ENCODE peak calls at places on chromosome 17, in ten cellular contexts. One of them, this sample, is unnamed.
A peak's percentile ranks its signal among the peaks of the same experiment; 100 is the strongest.

GRCh38 chr17:11644265-11645212 is 46.3 kb downstream of the DNAH9 start:
- DNase-seq in NCI-H2171 treated with DMSO at 0.1 percent for 48 hours: peak; percentile 72
- DNase-seq in amniotic stem cell: peak; percentile 6
- DNase-seq in tibial artery: no peak
- DNase-seq in RKO: peak; percentile 89
- DNase-seq in astrocyte of the spinal cord: peak; percentile 33
- DNase-seq in stimulated activated CD4-positive, alpha-beta T cell treated with anti-CD3 and anti-CD28 coated beads, Interleukin-12 subunit alpha, Interleukin-12 subunit beta, amount 100 ng/mL, for 4 hours: peak; percentile 17
- DNase-seq in heart left ventricle: peak; percentile 66
- DNase-seq in NCI-H526: peak; percentile 12
- DNase-seq in effector CD8-positive, alpha-beta T cell: no peak
- DNase-seq in this sample: peak; percentile 81

GRCh38 chr17:30524847-30525246 is 47.6 kb downstream of the GOSR1 start:
- DNase-seq in NCI-H2171 treated with DMSO at 0.1 percent for 48 hours: no peak
- DNase-seq in amniotic stem cell: no peak
- DNase-seq in tibial artery: no peak
- DNase-seq in RKO: no peak
- DNase-seq in astrocyte of the spinal cord: peak; percentile 16
- DNase-seq in stimulated activated CD4-positive, alpha-beta T cell treated with anti-CD3 and anti-CD28 coated beads, Interleukin-12 subunit alpha, Interleukin-12 subunit beta, amount 100 ng/mL, for 4 hours: no peak
- DNase-seq in heart left ventricle: no peak
- DNase-seq in NCI-H526: no peak
- DNase-seq in effector CD8-positive, alpha-beta T cell: no peak
- DNase-seq in this sample: no peak

GRCh38 chr17:35889818-35890773 is 9.9 kb upstream of the CCL5 start:
- DNase-seq in NCI-H2171 treated with DMSO at 0.1 percent for 48 hours: peak; percentile 88
- DNase-seq in amniotic stem cell: peak; percentile 20
- DNase-seq in tibial artery: no peak
- DNase-seq in RKO: no peak
- DNase-seq in astrocyte of the spinal cord: peak; percentile 38
- DNase-seq in stimulated activated CD4-positive, alpha-beta T cell treated with anti-CD3 and anti-CD28 coated beads, Interleukin-12 subunit alpha, Interleukin-12 subunit beta, amount 100 ng/mL, for 4 hours: no peak
- DNase-seq in heart left ventricle: no peak
- DNase-seq in NCI-H526: no peak
- DNase-seq in effector CD8-positive, alpha-beta T cell: no peak
- DNase-seq in this sample: no peak

GRCh38 chr17:31073411-31073810 is 21.4 kb upstream of the NF1 start:
- DNase-seq in NCI-H2171 treated with DMSO at 0.1 percent for 48 hours: no peak
- DNase-seq in amniotic stem cell: no peak
- DNase-seq in tibial artery: no peak
- DNase-seq in RKO: no peak
- DNase-seq in astrocyte of the spinal cord: no peak
- DNase-seq in stimulated activated CD4-positive, alpha-beta T cell treated with anti-CD3 and anti-CD28 coated beads, Interleukin-12 subunit alpha, Interleukin-12 subunit beta, amount 100 ng/mL, for 4 hours: no peak
- DNase-seq in heart left ventricle: no peak
- DNase-seq in NCI-H526: no peak
- DNase-seq in effector CD8-positive, alpha-beta T cell: no peak
- DNase-seq in this sample: no peak

GRCh38 chr17:74760404-74761105 is 12.1 kb downstream of the NHERF1 start:
- DNase-seq in NCI-H2171 treated with DMSO at 0.1 percent for 48 hours: peak; percentile 93
- DNase-seq in amniotic stem cell: no peak
- DNase-seq in tibial artery: no peak
- DNase-seq in RKO: no peak
- DNase-seq in astrocyte of the spinal cord: peak; percentile 17
- DNase-seq in stimulated activated CD4-positive, alpha-beta T cell treated with anti-CD3 and anti-CD28 coated beads, Interleukin-12 subunit alpha, Interleukin-12 subunit beta, amount 100 ng/mL, for 4 hours: no peak
- DNase-seq in heart left ventricle: no peak
- DNase-seq in NCI-H526: no peak
- DNase-seq in effector CD8-positive, alpha-beta T cell: no peak
- DNase-seq in this sample: no peak

GRCh38 chr17:49193513-49194296 is 16.7 kb downstream of the GNGT2 start:
- DNase-seq in NCI-H2171 treated with DMSO at 0.1 percent for 48 hours: peak; percentile 63
- DNase-seq in amniotic stem cell: peak; percentile 19
- DNase-seq in tibial artery: peak; percentile 77
- DNase-seq in RKO: no peak
- DNase-seq in astrocyte of the spinal cord: peak; percentile 66
- DNase-seq in stimulated activated CD4-positive, alpha-beta T cell treated with anti-CD3 and anti-CD28 coated beads, Interleukin-12 subunit alpha, Interleukin-12 subunit beta, amount 100 ng/mL, for 4 hours: no peak
- DNase-seq in heart left ventricle: peak; percentile 42
- DNase-seq in NCI-H526: peak; percentile 48
- DNase-seq in effector CD8-positive, alpha-beta T cell: peak; percentile 11
- DNase-seq in this sample: peak; percentile 99

GRCh38 chr17:75031972-75032895 is 14.5 kb downstream of the ATP5PD start:
- DNase-seq in NCI-H2171 treated with DMSO at 0.1 percent for 48 hours: peak; percentile 58
- DNase-seq in amniotic stem cell: peak; percentile 55
- DNase-seq in tibial artery: peak; percentile 90
- DNase-seq in RKO: peak; percentile 89
- DNase-seq in astrocyte of the spinal cord: peak; percentile 75
- DNase-seq in stimulated activated CD4-positive, alpha-beta T cell treated with anti-CD3 and anti-CD28 coated beads, Interleukin-12 subunit alpha, Interleukin-12 subunit beta, amount 100 ng/mL, for 4 hours: peak; percentile 47
- DNase-seq in heart left ventricle: peak; percentile 76
- DNase-seq in NCI-H526: peak; percentile 84
- DNase-seq in effector CD8-positive, alpha-beta T cell: peak; percentile 17
- DNase-seq in this sample: peak; percentile 79

GRCh38 chr17:82212331-82213250 is at the start of gene CCDC57:
- DNase-seq in NCI-H2171 treated with DMSO at 0.1 percent for 48 hours: peak; percentile 56
- DNase-seq in amniotic stem cell: peak; percentile 36
- DNase-seq in tibial artery: peak; percentile 87
- DNase-seq in RKO: peak; percentile 85
- DNase-seq in astrocyte of the spinal cord: peak; percentile 68
- DNase-seq in stimulated activated CD4-positive, alpha-beta T cell treated with anti-CD3 and anti-CD28 coated beads, Interleukin-12 subunit alpha, Interleukin-12 subunit beta, amount 100 ng/mL, for 4 hours: peak; percentile 72
- DNase-seq in heart left ventricle: peak; percentile 83
- DNase-seq in NCI-H526: no peak
- DNase-seq in effector CD8-positive, alpha-beta T cell: peak; percentile 35
- DNase-seq in this sample: peak; percentile 89

GRCh38 chr17:77467513-77467912 is 326.7 kb downstream of the SEC14L1 start:
- DNase-seq in NCI-H2171 treated with DMSO at 0.1 percent for 48 hours: no peak
- DNase-seq in amniotic stem cell: no peak
- DNase-seq in tibial artery: no peak
- DNase-seq in RKO: no peak
- DNase-seq in astrocyte of the spinal cord: no peak
- DNase-seq in stimulated activated CD4-positive, alpha-beta T cell treated with anti-CD3 and anti-CD28 coated beads, Interleukin-12 subunit alpha, Interleukin-12 subunit beta, amount 100 ng/mL, for 4 hours: no peak
- DNase-seq in heart left ventricle: no peak
- DNase-seq in NCI-H526: no peak
- DNase-seq in effector CD8-positive, alpha-beta T cell: no peak
- DNase-seq in this sample: no peak

GRCh38 chr17:81911969-81912368 is 770 bp upstream of the PCYT2 start:
- DNase-seq in NCI-H2171 treated with DMSO at 0.1 percent for 48 hours: no peak
- DNase-seq in amniotic stem cell: no peak
- DNase-seq in tibial artery: no peak
- DNase-seq in RKO: no peak
- DNase-seq in astrocyte of the spinal cord: no peak
- DNase-seq in stimulated activated CD4-positive, alpha-beta T cell treated with anti-CD3 and anti-CD28 coated beads, Interleukin-12 subunit alpha, Interleukin-12 subunit beta, amount 100 ng/mL, for 4 hours: no peak
- DNase-seq in heart left ventricle: no peak
- DNase-seq in NCI-H526: no peak
- DNase-seq in effector CD8-positive, alpha-beta T cell: no peak
- DNase-seq in this sample: no peak

GRCh38 chr17:41651625-41652460 is 27.5 kb upstream of the KRT17 start:
- DNase-seq in NCI-H2171 treated with DMSO at 0.1 percent for 48 hours: peak; percentile 91
- DNase-seq in amniotic stem cell: no peak
- DNase-seq in tibial artery: peak; percentile 81
- DNase-seq in RKO: no peak
- DNase-seq in astrocyte of the spinal cord: no peak
- DNase-seq in stimulated activated CD4-positive, alpha-beta T cell treated with anti-CD3 and anti-CD28 coated beads, Interleukin-12 subunit alpha, Interleukin-12 subunit beta, amount 100 ng/mL, for 4 hours: no peak
- DNase-seq in heart left ventricle: peak; percentile 28
- DNase-seq in NCI-H526: no peak
- DNase-seq in effector CD8-positive, alpha-beta T cell: no peak
- DNase-seq in this sample: no peak

GRCh38 chr17:38566666-38567031 is 39.1 kb downstream of the SRCIN1 start:
- DNase-seq in NCI-H2171 treated with DMSO at 0.1 percent for 48 hours: no peak
- DNase-seq in amniotic stem cell: no peak
- DNase-seq in tibial artery: no peak
- DNase-seq in RKO: no peak
- DNase-seq in astrocyte of the spinal cord: no peak
- DNase-seq in stimulated activated CD4-positive, alpha-beta T cell treated with anti-CD3 and anti-CD28 coated beads, Interleukin-12 subunit alpha, Interleukin-12 subunit beta, amount 100 ng/mL, for 4 hours: no peak
- DNase-seq in heart left ventricle: no peak
- DNase-seq in NCI-H526: no peak
- DNase-seq in effector CD8-positive, alpha-beta T cell: no peak
- DNase-seq in this sample: no peak

GRCh38 chr17:50066995-50067394 is 11.1 kb downstream of the ITGA3 start:
- DNase-seq in NCI-H2171 treated with DMSO at 0.1 percent for 48 hours: no peak
- DNase-seq in amniotic stem cell: no peak
- DNase-seq in tibial artery: no peak
- DNase-seq in RKO: no peak
- DNase-seq in astrocyte of the spinal cord: no peak
- DNase-seq in stimulated activated CD4-positive, alpha-beta T cell treated with anti-CD3 and anti-CD28 coated beads, Interleukin-12 subunit alpha, Interleukin-12 subunit beta, amount 100 ng/mL, for 4 hours: no peak
- DNase-seq in heart left ventricle: no peak
- DNase-seq in NCI-H526: no peak
- DNase-seq in effector CD8-positive, alpha-beta T cell: no peak
- DNase-seq in this sample: no peak

GRCh38 chr17:44972953-44973352 is 4.8 kb upstream of the C1QL1 start:
- DNase-seq in NCI-H2171 treated with DMSO at 0.1 percent for 48 hours: no peak
- DNase-seq in amniotic stem cell: no peak
- DNase-seq in tibial artery: no peak
- DNase-seq in RKO: peak; percentile 75
- DNase-seq in astrocyte of the spinal cord: no peak
- DNase-seq in stimulated activated CD4-positive, alpha-beta T cell treated with anti-CD3 and anti-CD28 coated beads, Interleukin-12 subunit alpha, Interleukin-12 subunit beta, amount 100 ng/mL, for 4 hours: no peak
- DNase-seq in heart left ventricle: no peak
- DNase-seq in NCI-H526: no peak
- DNase-seq in effector CD8-positive, alpha-beta T cell: no peak
- DNase-seq in this sample: peak; percentile 95

This sample was measured in ACHN.